ENCODE peak calls at places on chromosomes 2 and 18, in four cellular contexts. D, C, K and B are unnamed samples.

GRCh38 chr2:225122582-225123486 is 80.6 kb upstream of the DOCK10 start:
- DNase-seq in C (no peak), K (no peak), D (no peak), B (peak)

GRCh38 chr2:220937231-220937630 is 634.9 kb downstream of the EPHA4 start:
- DNase-seq in D (no peak), C (no peak), K (no peak), B (no peak)

GRCh38 chr2:121408641-121409040 is 122.0 kb upstream of the RNU4ATAC start:
- DNase-seq in D (no peak), K (no peak), C (no peak), B (no peak)

GRCh38 chr2:130183500-130184373 is 1.7 kb downstream of the MZT2B start:
- DNase-seq in K (peak), C (no peak), D (no peak), B (no peak)

GRCh38 chr2:108271691-108272253 is 16.9 kb upstream of the SULT1C2 start:
- DNase-seq in C (no peak), D (peak), K (peak), B (no peak)

GRCh38 chr2:54557601-54558187 is 101.6 kb downstream of the SPTBN1 start:
- DNase-seq in D (peak), K (peak), C (no peak), B (no peak)

GRCh38 chr18:22199005-22199404 is 29.6 kb downstream of the GATA6 start:
- DNase-seq in K (no peak), D (no peak), C (no peak), B (no peak)

GRCh38 chr2:178234648-178235047 is 40.3 kb downstream of the OSBPL6 start:
- DNase-seq in D (no peak), C (no peak), K (no peak), B (no peak)

GRCh38 chr2:120528693-120529076 is 182.7 kb downstream of the INHBB start:
- DNase-seq in D (no peak), C (no peak), K (no peak), B (no peak)

GRCh38 chr2:235854276-235854675 is 313.9 kb downstream of the GBX2 start:
- DNase-seq in K (no peak), D (no peak), C (no peak), B (no peak)

GRCh38 chr2:100427627-100428258 is 10.3 kb upstream of the CHST10 start:
- DNase-seq in D (peak), C (no peak), K (peak), B (peak)

GRCh38 chr2:240906141-240906910 is at the start of gene CROCC2:
- DNase-seq in D (no peak), K (no peak), C (no peak), B (no peak)

GRCh38 chr2:62284980-62285379 is 89.1 kb downstream of the B3GNT2 start:
- DNase-seq in C (no peak), K (no peak), D (no peak), B (no peak)

GRCh38 chr2:7671312-7671711 is 754.1 kb downstream of the RNF144A start:
- DNase-seq in K (no peak), C (no peak), D (no peak), B (no peak)

GRCh38 chr18:13548944-13549878 is 177.1 kb downstream of the FAM210A start:
- DNase-seq in K (no peak), D (no peak), C (no peak), B (no peak)

GRCh38 chr2:189661957-189662321 is 680 bp downstream of the ASNSD1 start:
- DNase-seq in C (no peak), K (no peak), D (no peak), B (no peak)

GRCh38 chr2:156319811-156320490 is 12.6 kb downstream of the NR4A2 start:
- DNase-seq in D (peak), C (no peak), K (no peak), B (peak)

GRCh38 chr2:63862802-63863201 is 21.1 kb downstream of the UGP2 start:
- DNase-seq in D (no peak), K (peak), C (no peak), B (no peak)

GRCh38 chr18:61127714-61128485 is 205.3 kb upstream of the CDH20 start:
- DNase-seq in K (no peak), D (no peak), C (no peak), B (no peak)

GRCh38 chr2:48713647-48714046 is 41.9 kb downstream of the LHCGR start:
- DNase-seq in K (no peak), C (no peak), D (no peak), B (no peak)

GRCh38 chr2:239025951-239026461 is 178.1 kb downstream of the TWIST2 start:
- DNase-seq in D (no peak), C (no peak), K (no peak), B (no peak)

GRCh38 chr2:239026711-239027430 is 179.0 kb downstream of the TWIST2 start:
- DNase-seq in K (no peak), C (no peak), D (no peak), B (no peak)

GRCh38 chr2:239028253-239028619 is 180.4 kb downstream of the TWIST2 start:
- DNase-seq in K (no peak), C (no peak), D (no peak), B (no peak)

GRCh38 chr2:239029958-239030357 is 182.1 kb downstream of the TWIST2 start:
- DNase-seq in C (no peak), D (no peak), K (no peak), B (no peak)

DNA sequence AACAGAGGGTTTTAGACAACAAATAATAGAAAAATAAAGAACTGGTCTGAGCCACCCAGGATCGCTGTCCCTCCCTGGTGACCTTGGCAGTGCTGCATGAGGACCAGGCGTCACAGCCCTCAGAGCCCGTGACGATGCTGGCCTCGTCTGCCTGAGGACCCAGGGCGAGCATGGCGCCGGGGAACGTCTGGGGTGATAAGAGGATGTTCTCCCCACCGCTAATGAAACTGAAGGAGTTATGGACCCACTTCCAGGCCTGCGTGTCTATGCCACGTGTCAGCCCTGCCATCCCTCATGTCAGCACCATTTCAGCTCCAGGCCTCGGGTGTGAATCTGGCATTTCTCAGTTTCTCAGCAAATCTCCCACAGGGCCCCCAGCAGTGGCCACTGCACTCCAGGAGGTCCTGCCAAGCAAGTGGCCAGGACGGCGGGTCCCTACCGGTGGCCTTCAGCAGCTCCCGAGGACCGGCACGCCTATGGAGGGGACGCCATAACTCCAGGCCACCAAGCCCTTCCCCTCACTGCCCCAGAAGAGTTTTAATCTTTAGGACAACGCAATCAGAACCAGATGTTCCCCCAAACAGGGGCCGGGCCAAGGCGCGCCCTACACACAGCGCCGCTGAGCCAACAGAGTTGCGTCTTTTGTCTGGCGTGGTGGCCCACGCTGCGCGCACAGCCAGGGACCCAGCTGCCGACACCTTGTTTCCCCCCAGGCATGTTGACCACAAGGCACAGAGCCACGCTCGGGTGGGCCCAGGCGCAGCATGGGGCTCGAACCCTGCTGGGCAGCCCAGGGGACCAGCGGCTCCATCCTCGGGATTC is 179.8 kb downstream of the TWIST2 start:
- DNase-seq in C (no peak), D (no peak), K (no peak), B (no peak)
- TF ChIP-seq BRCA1 in C (no peak), D (no peak), K (no peak), B (no peak)

GRCh38 chr2:231795525-231796327 is 9.5 kb downstream of the COPS7B start:
- DNase-seq in K (peak), C (no peak), D (no peak), B (no peak)
- TF ChIP-seq BRCA1 in K (no peak), C (no peak), D (no peak), B (no peak)

GRCh38 chr18:2240311-2240705 is 331.0 kb downstream of the METTL4 start:
- DNase-seq in D (no peak), C (no peak), K (no peak), B (no peak)

GRCh38 chr18:2237706-2238105 is 333.6 kb downstream of the METTL4 start:
- DNase-seq in K (no peak), D (no peak), C (no peak), B (no peak)

GRCh38 chr18:2236232-2236631 is 335.1 kb downstream of the METTL4 start:
- DNase-seq in C (no peak), K (no peak), D (no peak), B (no peak)
- TF ChIP-seq BRCA1 in C (no peak), K (no peak), D (no peak), B (no peak)

GRCh38 chr2:9937968-9938367 is 13.5 kb upstream of the GRHL1 start:
- DNase-seq in C (no peak), D (no peak), K (no peak), B (no peak)
- TF ChIP-seq BRCA1 in C (no peak), D (no peak), K (no peak), B (no peak)

DNA sequence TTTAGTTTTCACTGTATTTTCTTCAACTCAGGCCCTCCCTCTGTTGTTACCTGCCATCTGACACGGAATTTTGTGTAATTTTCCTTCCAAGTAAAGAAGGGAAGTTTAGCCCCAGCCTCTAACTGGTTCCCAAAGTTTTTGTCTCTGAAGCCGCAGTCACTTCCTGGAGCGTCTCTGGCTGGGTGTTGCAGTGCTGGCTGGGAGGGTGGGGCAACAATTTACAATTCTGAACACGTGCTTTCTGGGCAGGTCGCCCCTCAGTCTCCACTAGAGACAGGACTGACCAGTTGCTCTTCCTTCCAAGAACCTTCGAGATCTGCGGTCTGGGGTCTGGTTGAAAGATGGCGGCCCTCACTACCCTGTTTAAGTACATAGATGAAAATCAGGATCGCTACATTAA is 3.5 kb downstream of the CNDP2 start:
- DNase-seq in C (peak), D (peak), K (no peak), B (no peak)
- TF ChIP-seq BRCA1 in C (no peak), D (no peak), K (no peak), B (no peak)

GRCh38 chr2:227415538-227416424 is 28.0 kb upstream of the SCYGR1 start:
- DNase-seq in C (no peak), K (no peak), D (no peak), B (no peak)
- TF ChIP-seq BRCA1 in C (no peak), K (no peak), D (no peak), B (no peak)

GRCh38 chr2:41920812-41921211 is 127.0 kb upstream of the PKDCC start:
- DNase-seq in K (no peak), C (no peak), D (peak), B (no peak)
- TF ChIP-seq BRCA1 in K (no peak), C (no peak), D (no peak), B (no peak)

GRCh38 chr2:2104331-2104730 is 226.7 kb downstream of the MYT1L start:
- DNase-seq in D (no peak), C (no peak), K (no peak), B (no peak)

GRCh38 chr2:2098458-2099167 is 232.5 kb downstream of the MYT1L start:
- DNase-seq in K (no peak), D (no peak), C (no peak), B (no peak)

GRCh38 chr2:2102870-2103269 is 228.2 kb downstream of the MYT1L start:
- DNase-seq in D (no peak), C (no peak), K (no peak), B (no peak)

GRCh38 chr2:2103320-2103719 is 227.8 kb downstream of the MYT1L start:
- DNase-seq in C (no peak), D (no peak), K (no peak), B (no peak)

DNA sequence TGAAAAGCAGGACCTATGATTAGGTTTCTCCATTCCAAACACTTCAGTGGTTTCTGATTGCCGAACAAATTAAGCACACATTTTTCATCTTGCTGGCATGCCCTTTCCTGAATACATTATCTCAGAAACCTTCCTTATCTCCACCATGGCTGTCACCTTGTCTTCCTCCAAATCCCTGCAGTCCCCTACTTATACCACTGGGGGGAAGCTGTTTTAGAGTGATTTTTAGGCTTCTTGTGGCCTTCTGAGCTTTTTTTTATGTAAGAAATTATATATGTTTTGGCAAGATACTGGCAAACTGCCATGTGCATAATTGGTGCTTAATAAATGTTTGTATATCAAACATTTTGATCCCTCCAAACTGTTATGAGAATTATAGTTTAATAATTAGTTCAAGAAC is 229.2 kb downstream of the MYT1L start:
- DNase-seq in K (no peak), D (peak), C (no peak), B (no peak)
- TF ChIP-seq BRCA1 in K (no peak), D (no peak), C (no peak), B (no peak)

GRCh38 chr2:95158891-95159619 is 593 bp downstream of the ZNF514 start:
- DNase-seq in D (peak), K (peak), C (no peak), B (peak)
- TF ChIP-seq BRCA1 in D (no peak), K (no peak), C (no peak), B (no peak)